ENCODE peak calls at places on chromosomes 5 and 9, in five cellular contexts. One of them, this sample, is unnamed.

GRCh38 chr9:124188331-124189110 is 69.2 kb upstream of the NEK6 start:
- DNase-seq in K562: no peak
- DNase-seq in SK-N-SH: no peak
- DNase-seq in HepG2: no peak
- DNase-seq in H1: no peak
- DNase-seq in this sample: no peak

GRCh38 chr5:171675511-171675910 is 110.1 kb upstream of the SMIM23 start:
- DNase-seq in K562: no peak
- DNase-seq in SK-N-SH: no peak
- DNase-seq in HepG2: no peak
- DNase-seq in H1: no peak
- DNase-seq in this sample: no peak

GRCh38 chr9:121581775-121582600 is 69.4 kb upstream of the DAB2IP start:
- DNase-seq in K562: no peak
- DNase-seq in SK-N-SH: no peak
- DNase-seq in HepG2: no peak
- DNase-seq in H1: no peak
- DNase-seq in this sample: no peak

GRCh38 chr5:52150501-52150900 is 637.2 kb upstream of the ITGA1 start:
- DNase-seq in K562: no peak
- DNase-seq in SK-N-SH: no peak
- DNase-seq in HepG2: peak
- DNase-seq in H1: no peak
- DNase-seq in this sample: no peak

GRCh38 chr5:116938488-116938887 is 363.9 kb upstream of the SEMA6A start:
- DNase-seq in K562: no peak
- DNase-seq in SK-N-SH: no peak
- DNase-seq in HepG2: no peak
- DNase-seq in H1: peak
- DNase-seq in this sample: no peak

GRCh38 chr5:154779105-154779504 is 23.9 kb downstream of the LARP1 start:
- DNase-seq in K562: no peak
- DNase-seq in SK-N-SH: no peak
- DNase-seq in HepG2: peak
- DNase-seq in H1: no peak
- DNase-seq in this sample: no peak

GRCh38 chr5:151158287-151158661 is 695 bp upstream of the ANXA6 start:
- DNase-seq in K562: peak
- DNase-seq in SK-N-SH: no peak
- DNase-seq in HepG2: peak
- DNase-seq in H1: no peak
- DNase-seq in this sample: no peak

GRCh38 chr5:73437126-73438047 is 11.2 kb downstream of the FOXD1 start:
- DNase-seq in K562: peak
- DNase-seq in SK-N-SH: peak
- DNase-seq in HepG2: no peak
- DNase-seq in H1: no peak
- DNase-seq in this sample: peak

GRCh38 chr9:34486572-34486971 is 28.0 kb downstream of the DNAI1 start:
- DNase-seq in K562: no peak
- DNase-seq in SK-N-SH: no peak
- DNase-seq in HepG2: no peak
- DNase-seq in H1: no peak
- DNase-seq in this sample: no peak

GRCh38 chr5:140010798-140011197 is 32.3 kb downstream of the NRG2 start:
- DNase-seq in K562: no peak
- DNase-seq in SK-N-SH: no peak
- DNase-seq in HepG2: no peak
- DNase-seq in H1: no peak
- DNase-seq in this sample: no peak

GRCh38 chr5:177524941-177525655 is 8.3 kb upstream of the DDX41 start:
- DNase-seq in K562: no peak
- DNase-seq in SK-N-SH: no peak
- DNase-seq in HepG2: no peak
- DNase-seq in H1: no peak
- DNase-seq in this sample: peak

DNA sequence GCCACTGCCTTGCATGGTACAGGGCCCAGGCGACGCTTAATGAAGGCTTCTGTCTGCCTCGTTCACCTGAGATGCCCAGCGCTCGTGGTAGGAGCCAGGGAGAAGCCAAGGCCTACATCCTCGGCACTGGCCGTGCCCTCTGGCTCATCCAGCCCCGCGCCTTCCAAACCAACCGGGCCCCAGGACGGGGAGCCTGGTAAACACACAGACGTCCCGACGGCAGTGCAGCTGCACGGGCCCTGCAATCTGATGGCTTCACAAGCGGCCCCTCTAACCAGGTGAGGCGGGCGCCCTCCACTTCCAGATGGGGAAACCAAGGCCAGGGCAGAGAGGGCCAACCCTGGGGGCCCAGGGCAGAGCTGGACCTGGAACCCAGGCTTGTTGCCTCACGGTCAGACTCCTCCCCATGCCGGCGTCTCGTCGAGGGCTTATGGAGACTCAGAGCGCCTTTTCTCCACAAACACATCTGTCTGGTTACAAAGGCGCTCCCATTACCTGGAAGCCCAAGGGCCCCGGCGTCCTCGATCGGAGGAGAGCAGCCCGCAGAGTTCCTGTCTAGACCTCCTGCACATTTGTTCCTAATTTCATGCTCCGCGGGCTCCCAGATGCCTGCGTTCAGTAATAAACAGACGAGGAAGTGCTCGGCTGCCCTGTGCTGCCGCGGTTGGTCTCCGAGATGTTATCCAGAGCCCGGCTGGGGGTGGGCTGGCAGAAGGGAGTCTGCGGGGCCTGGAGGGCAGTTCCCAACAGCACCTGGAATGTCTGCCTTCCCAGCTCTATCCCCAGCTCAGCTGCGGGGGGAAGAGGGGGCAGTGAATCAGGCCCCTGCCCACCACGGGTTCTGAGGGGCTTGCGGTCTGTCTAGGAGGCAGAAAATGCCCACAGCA is 23.5 kb downstream of the FAM163B start:
- DNase-seq in K562: no peak
- DNase-seq in SK-N-SH: peak
- DNase-seq in HepG2: no peak
- DNase-seq in H1: no peak
- DNase-seq in this sample: no peak
- TF ChIP-seq JUND in K562: no peak
- TF ChIP-seq JUND in SK-N-SH: no peak
- TF ChIP-seq JUND in HepG2: no peak
- TF ChIP-seq JUND in H1: no peak
- TF ChIP-seq JUND in this sample: no peak

GRCh38 chr9:38158628-38159027 is 89.6 kb upstream of the SHB start:
- DNase-seq in K562: no peak
- DNase-seq in SK-N-SH: no peak
- DNase-seq in HepG2: no peak
- DNase-seq in H1: no peak
- DNase-seq in this sample: no peak

GRCh38 chr9:38153152-38153909 is 84.3 kb upstream of the SHB start:
- DNase-seq in K562: no peak
- DNase-seq in SK-N-SH: no peak
- DNase-seq in HepG2: peak
- DNase-seq in H1: no peak
- DNase-seq in this sample: no peak

GRCh38 chr9:38157711-38158110 is 88.7 kb upstream of the SHB start:
- DNase-seq in K562: no peak
- DNase-seq in SK-N-SH: no peak
- DNase-seq in HepG2: no peak
- DNase-seq in H1: no peak
- DNase-seq in this sample: no peak

GRCh38 chr9:38153910-38154291 is 84.9 kb upstream of the SHB start:
- DNase-seq in K562: no peak
- DNase-seq in SK-N-SH: no peak
- DNase-seq in HepG2: no peak
- DNase-seq in H1: no peak
- DNase-seq in this sample: no peak

GRCh38 chr9:38154501-38155421 is 85.7 kb upstream of the SHB start:
- DNase-seq in K562: no peak
- DNase-seq in SK-N-SH: peak
- DNase-seq in HepG2: no peak
- DNase-seq in H1: no peak
- DNase-seq in this sample: no peak
- TF ChIP-seq JUND in K562: no peak
- TF ChIP-seq JUND in SK-N-SH: no peak
- TF ChIP-seq JUND in HepG2: no peak
- TF ChIP-seq JUND in H1: no peak
- TF ChIP-seq JUND in this sample: no peak

GRCh38 chr5:158832096-158832495 is 267.6 kb downstream of the EBF1 start:
- DNase-seq in K562: no peak
- DNase-seq in SK-N-SH: no peak
- DNase-seq in HepG2: no peak
- DNase-seq in H1: no peak
- DNase-seq in this sample: no peak

GRCh38 chr5:158837908-158838307 is 261.8 kb downstream of the EBF1 start:
- DNase-seq in K562: no peak
- DNase-seq in SK-N-SH: no peak
- DNase-seq in HepG2: no peak
- DNase-seq in H1: no peak
- DNase-seq in this sample: no peak

GRCh38 chr5:158832736-158833135 is 267.0 kb downstream of the EBF1 start:
- DNase-seq in K562: no peak
- DNase-seq in SK-N-SH: no peak
- DNase-seq in HepG2: no peak
- DNase-seq in H1: no peak
- DNase-seq in this sample: no peak
- TF ChIP-seq JUND in K562: no peak
- TF ChIP-seq JUND in SK-N-SH: no peak
- TF ChIP-seq JUND in HepG2: no peak
- TF ChIP-seq JUND in H1: no peak
- TF ChIP-seq JUND in this sample: no peak

GRCh38 chr9:5435912-5436311 is 1.8 kb downstream of the PLGRKT start:
- DNase-seq in K562: no peak
- DNase-seq in SK-N-SH: no peak
- DNase-seq in HepG2: no peak
- DNase-seq in H1: no peak
- DNase-seq in this sample: peak
- TF ChIP-seq JUND in K562: no peak
- TF ChIP-seq JUND in SK-N-SH: no peak
- TF ChIP-seq JUND in HepG2: no peak
- TF ChIP-seq JUND in H1: no peak
- TF ChIP-seq JUND in this sample: no peak